ENCODE peak calls at places on chromosomes 7 and 10, in seven cellular contexts. I, P, X, O, S, T and Z are unnamed samples.

GRCh38 chr10:60818134-60818770 is 40.0 kb downstream of the CDK1 start:
- DNase-seq in O (no peak), P (no peak), T (peak; percentile 91), I (no peak), S (no peak), X (no peak), Z (peak; percentile 72)

GRCh38 chr10:46542567-46543323 is 13.7 kb downstream of the GPRIN2 start:
- DNase-seq in I (no peak), X (peak; percentile 1), O (peak; percentile 50), S (no peak), P (no peak), T (no peak), Z (peak; percentile 7)

GRCh38 chr10:46216836-46217748 is 69.7 kb upstream of the ANTXRL start:
- DNase-seq in S (no peak), X (no peak), I (no peak), O (no peak), T (no peak), P (no peak), Z (no peak)

GRCh38 chr10:15237351-15237750 is 68.9 kb upstream of the NMT2 start:
- DNase-seq in S (peak; percentile 16), O (no peak), X (no peak), T (peak; percentile 72), I (peak; percentile 30), P (peak; percentile 48), Z (no peak)

GRCh38 chr7:136652635-136653370 is 215.6 kb upstream of the CHRM2 start:
- DNase-seq in O (no peak), I (no peak), X (no peak), T (peak; percentile 31), P (no peak), S (no peak), Z (no peak)

GRCh38 chr10:132434405-132435005 is 37.5 kb downstream of the PWWP2B start:
- DNase-seq in T (no peak), I (no peak), S (no peak), P (peak; percentile 72), X (no peak), O (no peak), Z (no peak)

GRCh38 chr7:113015038-113015645 is 71.5 kb downstream of the GPR85 start:
- DNase-seq in P (no peak), O (no peak), T (peak; percentile 18), S (no peak), X (no peak), I (no peak), Z (no peak)

GRCh38 chr10:24552346-24553016 is 171.2 kb downstream of the ARHGAP21 start:
- DNase-seq in I (no peak), O (peak; percentile 100), P (peak; percentile 77), T (no peak), S (no peak), X (peak; percentile 32), Z (no peak)

GRCh38 chr7:101391991-101392390 is 29.3 kb downstream of the COL26A1 start:
- DNase-seq in P (no peak), X (no peak), T (no peak), I (no peak), S (no peak), O (no peak), Z (no peak)

GRCh38 chr10:126057494-126057893 is 161.1 kb downstream of the FANK1 start:
- DNase-seq in P (no peak), T (no peak), O (no peak), S (no peak), I (no peak), X (no peak), Z (no peak)

GRCh38 chr7:20514364-20514763 is 101.1 kb upstream of the ABCB5 start:
- DNase-seq in X (no peak), I (peak; percentile 71), P (peak; percentile 69), S (no peak), O (no peak), T (peak; percentile 96), Z (no peak)

GRCh38 chr7:486216-486743 is 33.4 kb downstream of the PDGFA start:
- DNase-seq in P (no peak), T (no peak), S (no peak), O (no peak), I (no peak), X (no peak), Z (no peak)

GRCh38 chr7:69225544-69225943 is 372.7 kb upstream of the AUTS2 start:
- DNase-seq in X (no peak), P (no peak), O (no peak), S (no peak), I (no peak), T (peak; percentile 51), Z (no peak)
- H3K27me3 ChIP-seq in X (no peaks in the 10 kb centered on the region), P (no peaks in the 10 kb centered on the region), O (no peaks in the 10 kb centered on the region), S (no peaks in the 10 kb centered on the region), I (no peaks in the 10 kb centered on the region), T (no peaks in the 10 kb centered on the region), Z (no peaks in the 10 kb centered on the region)

GRCh38 chr7:122301858-122302745 is 2.4 kb downstream of the FEZF1 start:
- DNase-seq in X (no peak), P (no peak), S (no peak), I (no peak), O (peak; percentile 76), T (no peak), Z (no peak)

GRCh38 chr7:122300607-122301079 is 3.9 kb downstream of the FEZF1 start:
- DNase-seq in S (no peak), T (peak; percentile 59), P (peak; percentile 26), I (no peak), X (no peak), O (peak; percentile 63), Z (no peak)

GRCh38 chr7:122302826-122303521 is 1.6 kb downstream of the FEZF1 start:
- DNase-seq in I (no peak), X (no peak), T (no peak), O (no peak), P (no peak), S (no peak), Z (no peak)

GRCh38 chr7:122299935-122300606 is 4.5 kb downstream of the FEZF1 start:
- DNase-seq in S (no peak), X (no peak), T (no peak), P (no peak), I (no peak), O (peak; percentile 79), Z (no peak)

DNA sequence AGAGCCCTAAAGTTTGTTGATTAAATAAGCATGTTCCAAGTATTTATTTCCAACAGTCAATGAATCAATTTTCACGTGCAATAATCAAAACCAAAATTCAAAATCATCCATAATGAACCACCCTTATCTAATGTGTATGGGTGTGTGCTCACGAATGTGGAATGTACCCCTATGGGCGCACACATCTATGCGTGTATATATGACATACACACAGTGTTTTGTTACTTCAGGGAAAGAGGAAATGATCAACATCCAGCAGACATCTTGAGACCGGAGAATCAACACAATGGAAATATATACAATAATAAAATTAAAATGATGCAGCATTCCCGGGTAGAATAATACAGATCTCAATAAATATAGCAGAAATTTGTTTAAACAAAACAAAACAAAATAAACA is 3.3 kb downstream of the FEZF1 start:
- DNase-seq in X (no peak), S (no peak), I (no peak), P (no peak), T (no peak), O (no peak), Z (no peak)
- H3K27me3 ChIP-seq in X (peaks cover 90% of the 10 kb centered on the region), S (peaks cover 56% of the 10 kb centered on the region), I (peaks cover 90% of the 10 kb centered on the region), P (no peaks in the 10 kb centered on the region), T (peaks cover 74% of the 10 kb centered on the region), O (peaks cover 99% of the 10 kb centered on the region), Z (peaks cover 77% of the 10 kb centered on the region)

GRCh38 chr7:122303971-122304603 is 463 bp downstream of the FEZF1 start:
- DNase-seq in T (no peak), I (no peak), X (no peak), P (peak; percentile 34), O (peak; percentile 84), S (no peak), Z (no peak)
- H3K27me3 ChIP-seq in T (peaks cover 85% of the 10 kb centered on the region), I (peaks cover 100% of the 10 kb centered on the region), X (peaks cover 98% of the 10 kb centered on the region), P (no peaks in the 10 kb centered on the region), O (peaks cover 100% of the 10 kb centered on the region), S (peaks cover 76% of the 10 kb centered on the region), Z (peaks cover 33% of the 10 kb centered on the region)

GRCh38 chr7:1845536-1846311 is 175.6 kb downstream of the ELFN1 start:
- DNase-seq in S (no peak), T (no peak), X (no peak), O (peak; percentile 45), I (no peak), P (peak; percentile 0), Z (no peak)
- H3K27me3 ChIP-seq in S (no peaks in the 10 kb centered on the region), T (no peaks in the 10 kb centered on the region), X (no peaks in the 10 kb centered on the region), O (no peaks in the 10 kb centered on the region), I (no peaks in the 10 kb centered on the region), P (no peaks in the 10 kb centered on the region), Z (no peaks in the 10 kb centered on the region)

DNA sequence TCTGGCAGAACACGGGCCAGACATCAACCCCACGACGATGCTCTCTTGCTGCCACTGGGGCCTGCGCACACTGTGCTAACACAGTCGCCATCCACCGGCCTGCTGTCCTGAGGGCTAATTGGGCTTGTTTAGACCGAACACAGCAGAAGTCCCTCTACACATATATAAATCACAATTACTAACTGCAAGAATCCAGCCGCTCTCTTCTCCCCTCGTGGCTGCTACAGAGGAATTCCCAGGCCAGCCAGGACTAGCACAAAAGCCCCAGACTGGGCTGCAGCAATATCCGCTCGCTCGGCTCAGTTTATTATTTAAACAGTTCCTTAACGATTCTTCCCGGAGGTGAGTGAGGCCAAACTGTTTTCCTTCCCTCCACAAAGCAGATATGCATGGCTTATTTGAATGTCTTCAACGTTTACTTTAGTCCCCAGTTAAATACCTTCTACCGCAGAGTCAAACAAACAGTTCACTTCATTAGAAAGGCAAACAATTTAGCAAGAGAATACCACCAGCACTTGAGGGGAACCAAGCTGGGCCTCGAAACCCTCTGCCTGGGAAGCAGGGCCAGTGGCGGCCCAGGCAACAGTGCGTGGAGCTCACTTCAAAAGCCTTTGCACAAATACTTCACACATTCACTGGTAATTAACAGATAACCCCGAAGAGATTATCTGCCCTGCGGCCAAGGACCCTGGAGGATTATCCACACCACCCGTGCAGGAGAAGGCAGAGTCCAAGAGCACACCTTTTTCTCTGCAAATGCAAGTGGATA is 145.4 kb downstream of the GLI3 start:
- DNase-seq in X (no peak), S (no peak), O (peak; percentile 91), I (no peak), P (no peak), T (peak; percentile 27), Z (no peak)
- H3K27me3 ChIP-seq in X (no peaks in the 10 kb centered on the region), S (no peaks in the 10 kb centered on the region), O (peaks cover 88% of the 10 kb centered on the region), I (no peaks in the 10 kb centered on the region), P (no peaks in the 10 kb centered on the region), T (no peaks in the 10 kb centered on the region), Z (no peaks in the 10 kb centered on the region)

GRCh38 chr7:127534636-127535035 is 50.8 kb downstream of the GCC1 start:
- DNase-seq in T (no peak), P (no peak), I (no peak), X (no peak), S (no peak), O (no peak), Z (no peak)
- H3K27me3 ChIP-seq in T (peaks cover 12% of the 10 kb centered on the region), P (no peaks in the 10 kb centered on the region), I (no peaks in the 10 kb centered on the region), X (peaks cover 5% of the 10 kb centered on the region), S (peaks cover 8% of the 10 kb centered on the region), O (peaks cover 19% of the 10 kb centered on the region), Z (no peaks in the 10 kb centered on the region)